ENCODE peak calls at places on chromosomes 2 and 18, in eight cellular contexts. J is transverse colon, P is Peyer's patch, B is heart left ventricle, Q is H1, K is aorta, R is GM23338, U is right lobe of liver. I is an unnamed sample. For H3K4me1, the result is how much of the 10 kb centered on the place peaks cover.

GRCh38 chr2:25473131-25473530 is 131.4 kb upstream of the DNMT3A start:
- DNase-seq in J (no peak), P (no peak), B (no peak), Q (no peak), K (no peak), R (no peak), U (no peak), I (no peak)

GRCh38 chr2:152580722-152581121 is 136.5 kb downstream of the PRPF40A start:
- DNase-seq in J (no peak), P (no peak), B (no peak), Q (no peak), K (no peak), R (no peak), U (no peak), I (no peak)

GRCh38 chr2:71154798-71155197 is 24.4 kb downstream of the MPHOSPH10 start:
- DNase-seq in J (peak), P (no peak), B (no peak), Q (no peak), K (no peak), R (peak), U (peak), I (no peak)

GRCh38 chr2:111178730-111179405 is 58.2 kb downstream of the BCL2L11 start:
- DNase-seq in J (no peak), P (no peak), B (no peak), Q (no peak), K (no peak), R (no peak), U (peak), I (no peak)

GRCh38 chr2:28683100-28683706 is 68.4 kb upstream of the PPP1CB start:
- DNase-seq in J (peak), P (peak), B (peak), Q (peak), K (peak), R (peak), U (peak), I (peak)

GRCh38 chr18:3472681-3473544 is 22.9 kb downstream of the TGIF1 start:
- DNase-seq in J (no peak), P (no peak), B (no peak), Q (no peak), K (no peak), R (no peak), U (no peak), I (no peak)

GRCh38 chr2:144379891-144380311 is 140.0 kb downstream of the ZEB2 start:
- DNase-seq in J (no peak), P (no peak), B (no peak), Q (no peak), K (no peak), R (peak), U (no peak), I (no peak)

GRCh38 chr18:76604642-76605240 is 109.7 kb upstream of the ZNF516 start:
- DNase-seq in J (no peak), P (no peak), B (no peak), Q (no peak), K (no peak), R (no peak), U (no peak), I (no peak)

GRCh38 chr2:54629390-54629789 is 94.1 kb upstream of the EML6 start:
- DNase-seq in J (no peak), P (no peak), B (no peak), Q (no peak), K (no peak), R (no peak), U (no peak), I (no peak)

GRCh38 chr2:54627973-54628372 is 95.5 kb upstream of the EML6 start:
- DNase-seq in J (no peak), P (no peak), B (no peak), Q (no peak), K (no peak), R (no peak), U (no peak), I (no peak)

GRCh38 chr2:54629914-54630609 is 93.4 kb upstream of the EML6 start:
- DNase-seq in J (peak), P (peak), B (peak), Q (no peak), K (peak), R (no peak), U (peak), I (peak)

GRCh38 chr2:54628418-54628817 is 95.0 kb upstream of the EML6 start:
- DNase-seq in J (no peak), P (no peak), B (no peak), Q (no peak), K (no peak), R (no peak), U (no peak), I (no peak)

DNA sequence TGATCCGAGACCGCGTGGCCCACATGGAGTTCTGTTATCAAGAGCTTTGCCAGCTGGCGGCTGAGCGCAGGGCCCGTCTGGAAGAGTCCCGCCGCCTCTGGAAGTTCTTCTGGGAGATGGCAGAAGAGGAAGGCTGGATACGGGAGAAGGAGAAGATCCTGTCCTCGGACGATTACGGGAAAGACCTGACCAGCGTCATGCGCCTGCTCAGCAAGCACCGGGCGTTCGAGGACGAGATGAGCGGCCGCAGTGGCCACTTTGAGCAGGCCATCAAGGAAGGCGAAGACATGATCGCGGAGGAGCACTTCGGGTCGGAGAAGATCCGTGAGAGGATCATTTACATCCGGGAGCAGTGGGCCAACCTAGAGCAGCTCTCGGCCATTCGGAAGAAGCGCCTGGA is 94.5 kb upstream of the EML6 start:
- DNase-seq in J (no peak), P (no peak), B (no peak), Q (no peak), K (no peak), R (no peak), U (no peak), I (no peak)
- H3K27ac ChIP-seq in J (no peak), P (no peak), B (peak), Q (no peak), K (no peak), R (no peak), U (peak), I (no peak)

GRCh38 chr2:19434413-19434812 is 76.0 kb upstream of the OSR1 start:
- DNase-seq in J (no peak), P (no peak), B (no peak), Q (no peak), K (no peak), R (no peak), U (no peak), I (no peak)
- H3K4me1 ChIP-seq in J (under half), P (under half), B (under half), Q (under half), K (under half), R (under half), U (under half), I (under half)

GRCh38 chr18:51137051-51137729 is 60.3 kb downstream of the MEX3C start:
- DNase-seq in J (no peak), P (no peak), B (no peak), Q (no peak), K (no peak), R (no peak), U (no peak), I (no peak)
- H3K27ac ChIP-seq in J (no peak), P (no peak), B (no peak), Q (no peak), K (no peak), R (no peak), U (no peak), I (no peak)

DNA sequence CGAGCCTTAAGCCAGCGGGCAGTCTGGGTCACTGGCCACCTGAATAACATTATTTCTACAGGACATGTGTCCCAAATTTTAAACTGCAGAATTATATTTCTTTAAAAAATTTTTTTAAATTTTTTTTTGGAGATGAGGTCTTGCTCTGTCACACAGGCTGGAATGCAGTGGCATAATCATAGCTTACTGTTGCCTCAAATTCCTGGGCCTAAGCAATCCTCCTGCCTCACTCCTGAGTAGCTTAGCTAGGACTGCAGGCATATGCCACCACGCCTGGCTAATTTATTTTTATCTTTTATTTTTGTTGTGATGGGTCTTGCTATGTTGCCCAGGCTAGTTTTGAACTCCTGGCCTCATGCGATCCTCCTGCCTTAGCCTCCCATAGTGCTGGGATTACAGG is 10.7 kb downstream of the WIPF1 start:
- DNase-seq in J (no peak), P (no peak), B (no peak), Q (no peak), K (no peak), R (no peak), U (no peak), I (no peak)
- H3K4me1 ChIP-seq in J (under half), P (under half), B (under half), Q (under half), K (under half), R (under half), U (under half), I (under half)

GRCh38 chr2:230873670-230874401 is 9.1 kb downstream of the ITM2C start:
- DNase-seq in J (peak), P (peak), B (no peak), Q (peak), K (no peak), R (no peak), U (no peak), I (no peak)

GRCh38 chr2:230872968-230873669 is 8.4 kb downstream of the ITM2C start:
- DNase-seq in J (peak), P (peak), B (no peak), Q (peak), K (no peak), R (no peak), U (no peak), I (no peak)

GRCh38 chr2:230874456-230874855 is 9.7 kb downstream of the ITM2C start:
- DNase-seq in J (no peak), P (peak), B (no peak), Q (peak), K (no peak), R (no peak), U (no peak), I (no peak)

GRCh38 chr2:230875347-230876315 is 10.9 kb downstream of the ITM2C start:
- DNase-seq in J (no peak), P (no peak), B (no peak), Q (peak), K (no peak), R (no peak), U (no peak), I (no peak)

DNA sequence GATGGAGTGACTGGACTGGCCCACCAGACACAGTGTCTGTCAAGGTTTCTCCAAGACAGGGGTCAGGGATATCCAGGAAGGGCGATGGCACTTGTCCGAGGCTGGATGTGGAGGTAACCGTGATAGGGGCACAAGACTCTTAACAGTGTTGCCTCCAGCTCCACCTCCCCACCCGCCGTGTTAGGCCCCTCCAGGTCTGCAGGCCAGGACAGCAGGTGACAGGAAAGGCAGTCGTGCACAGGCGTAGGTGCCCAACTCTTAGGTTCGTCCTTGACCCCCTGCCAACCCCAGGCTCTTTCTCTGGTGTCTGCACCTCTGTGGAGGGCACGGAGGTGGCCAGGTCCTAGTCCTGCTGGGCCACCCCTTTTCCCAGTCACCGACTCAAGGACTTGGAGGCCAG is 10.1 kb downstream of the ITM2C start:
- DNase-seq in J (no peak), P (peak), B (no peak), Q (no peak), K (no peak), R (no peak), U (no peak), I (no peak)
- H3K27ac ChIP-seq in J (peak), P (no peak), B (no peak), Q (no peak), K (no peak), R (no peak), U (no peak), I (no peak)

GRCh38 chr2:12717988-12718661 is 1.4 kb downstream of the TRIB2 start:
- DNase-seq in J (no peak), P (peak), B (no peak), Q (peak), K (no peak), R (peak), U (peak), I (no peak)
- H3K4me1 ChIP-seq in J (under half), P (under half), B (under half), Q (under half), K (under half), R (under half), U (under half), I (under half)